ENCODE peak calls at places on chromosomes 6 and 20, in eight cellular contexts. One of them, this sample, is unnamed.

GRCh38 chr20:52905235-52905634 is 66.9 kb upstream of the TSHZ2 start:
- DNase-seq in IMR-90: no peak
- DNase-seq in uterus: no peak
- DNase-seq in PC-3: no peak
- DNase-seq in astrocyte of the spinal cord: no peak
- DNase-seq in fibroblast of mammary gland: no peak
- DNase-seq in psoas muscle: no peak
- DNase-seq in HFF-Myc: no peak
- DNase-seq in this sample: no peak

GRCh38 chr6:140855520-140855919 is 1277.2 kb upstream of the GJE1 start:
- DNase-seq in uterus: no peak
- DNase-seq in fibroblast of mammary gland: peak
- DNase-seq in IMR-90: peak
- DNase-seq in psoas muscle: no peak
- DNase-seq in PC-3: peak
- DNase-seq in astrocyte of the spinal cord: no peak
- DNase-seq in HFF-Myc: no peak
- DNase-seq in this sample: no peak

GRCh38 chr6:38638941-38639497 is 710 bp downstream of the BTBD9 start:
- DNase-seq in astrocyte of the spinal cord: peak
- DNase-seq in uterus: no peak
- DNase-seq in PC-3: peak
- DNase-seq in IMR-90: peak
- DNase-seq in fibroblast of mammary gland: peak
- DNase-seq in psoas muscle: no peak
- DNase-seq in HFF-Myc: no peak
- DNase-seq in this sample: peak

GRCh38 chr6:41767112-41767946 is 12.4 kb downstream of the FRS3 start:
- DNase-seq in psoas muscle: no peak
- DNase-seq in fibroblast of mammary gland: peak
- DNase-seq in HFF-Myc: peak
- DNase-seq in astrocyte of the spinal cord: peak
- DNase-seq in PC-3: peak
- DNase-seq in uterus: peak
- DNase-seq in IMR-90: peak
- DNase-seq in this sample: no peak

GRCh38 chr20:8043687-8044278 is 24.2 kb upstream of the TMX4 start:
- DNase-seq in uterus: no peak
- DNase-seq in IMR-90: peak
- DNase-seq in PC-3: peak
- DNase-seq in HFF-Myc: peak
- DNase-seq in astrocyte of the spinal cord: peak
- DNase-seq in psoas muscle: no peak
- DNase-seq in fibroblast of mammary gland: peak
- DNase-seq in this sample: no peak

GRCh38 chr6:45882671-45883070 is 133.0 kb downstream of the CLIC5 start:
- DNase-seq in uterus: no peak
- DNase-seq in fibroblast of mammary gland: no peak
- DNase-seq in HFF-Myc: no peak
- DNase-seq in astrocyte of the spinal cord: no peak
- DNase-seq in IMR-90: no peak
- DNase-seq in psoas muscle: no peak
- DNase-seq in PC-3: no peak
- DNase-seq in this sample: no peak

GRCh38 chr20:54165014-54165413 is 8.8 kb downstream of the CYP24A1 start:
- DNase-seq in IMR-90: no peak
- DNase-seq in fibroblast of mammary gland: no peak
- DNase-seq in uterus: no peak
- DNase-seq in HFF-Myc: no peak
- DNase-seq in astrocyte of the spinal cord: no peak
- DNase-seq in psoas muscle: no peak
- DNase-seq in PC-3: no peak
- DNase-seq in this sample: no peak

GRCh38 chr20:57393321-57394086 is 2.3 kb downstream of the RBM38 start:
- DNase-seq in uterus: peak
- DNase-seq in fibroblast of mammary gland: no peak
- DNase-seq in IMR-90: no peak
- DNase-seq in PC-3: no peak
- DNase-seq in psoas muscle: peak
- DNase-seq in astrocyte of the spinal cord: no peak
- DNase-seq in HFF-Myc: no peak
- DNase-seq in this sample: no peak

GRCh38 chr6:41733707-41734665 is 1.4 kb downstream of the TFEB start:
- DNase-seq in PC-3: peak
- DNase-seq in IMR-90: peak
- DNase-seq in astrocyte of the spinal cord: peak
- DNase-seq in psoas muscle: peak
- DNase-seq in HFF-Myc: no peak
- DNase-seq in uterus: peak
- DNase-seq in fibroblast of mammary gland: peak
- DNase-seq in this sample: no peak

GRCh38 chr6:35178932-35179832 is 34.6 kb upstream of the SCUBE3 start:
- DNase-seq in astrocyte of the spinal cord: no peak
- DNase-seq in fibroblast of mammary gland: no peak
- DNase-seq in uterus: no peak
- DNase-seq in psoas muscle: no peak
- DNase-seq in IMR-90: no peak
- DNase-seq in HFF-Myc: no peak
- DNase-seq in PC-3: no peak
- DNase-seq in this sample: no peak

GRCh38 chr20:46433051-46433450 is 26.6 kb upstream of the ELMO2 start:
- DNase-seq in astrocyte of the spinal cord: no peak
- DNase-seq in fibroblast of mammary gland: peak
- DNase-seq in PC-3: peak
- DNase-seq in psoas muscle: no peak
- DNase-seq in HFF-Myc: no peak
- DNase-seq in IMR-90: no peak
- DNase-seq in uterus: no peak
- DNase-seq in this sample: no peak

GRCh38 chr6:10418862-10419748 is 4.2 kb upstream of the TFAP2A start:
- DNase-seq in HFF-Myc: no peak
- DNase-seq in IMR-90: peak
- DNase-seq in fibroblast of mammary gland: no peak
- DNase-seq in PC-3: peak
- DNase-seq in psoas muscle: no peak
- DNase-seq in astrocyte of the spinal cord: peak
- DNase-seq in uterus: no peak
- DNase-seq in this sample: no peak

GRCh38 chr6:127547909-127548649 is 28.9 kb upstream of the C6orf58 start:
- DNase-seq in psoas muscle: no peak
- DNase-seq in fibroblast of mammary gland: peak
- DNase-seq in astrocyte of the spinal cord: no peak
- DNase-seq in uterus: no peak
- DNase-seq in IMR-90: peak
- DNase-seq in HFF-Myc: no peak
- DNase-seq in PC-3: peak
- DNase-seq in this sample: no peak

GRCh38 chr6:118896339-118897136 is 2.6 kb downstream of the ASF1A start:
- DNase-seq in HFF-Myc: no peak
- DNase-seq in astrocyte of the spinal cord: peak
- DNase-seq in uterus: no peak
- DNase-seq in psoas muscle: no peak
- DNase-seq in IMR-90: peak
- DNase-seq in fibroblast of mammary gland: peak
- DNase-seq in PC-3: peak
- DNase-seq in this sample: no peak

GRCh38 chr6:110537208-110538123 is 61.1 kb upstream of the SLC22A16 start:
- DNase-seq in fibroblast of mammary gland: peak
- DNase-seq in uterus: no peak
- DNase-seq in psoas muscle: no peak
- DNase-seq in HFF-Myc: peak
- DNase-seq in PC-3: peak
- DNase-seq in IMR-90: peak
- DNase-seq in astrocyte of the spinal cord: peak
- DNase-seq in this sample: no peak

GRCh38 chr6:42316390-42316970 is 98.8 kb upstream of the MRPS10 start:
- DNase-seq in IMR-90: peak
- DNase-seq in PC-3: peak
- DNase-seq in uterus: no peak
- DNase-seq in fibroblast of mammary gland: peak
- DNase-seq in psoas muscle: no peak
- DNase-seq in astrocyte of the spinal cord: peak
- DNase-seq in HFF-Myc: no peak
- DNase-seq in this sample: no peak

GRCh38 chr6:42404494-42404893 is 47.2 kb downstream of the TRERF1 start:
- DNase-seq in fibroblast of mammary gland: peak
- DNase-seq in uterus: no peak
- DNase-seq in psoas muscle: no peak
- DNase-seq in PC-3: peak
- DNase-seq in HFF-Myc: peak
- DNase-seq in astrocyte of the spinal cord: peak
- DNase-seq in IMR-90: peak
- DNase-seq in this sample: no peak

GRCh38 chr6:80336906-80337305 is 230.4 kb downstream of the BCKDHB start:
- DNase-seq in fibroblast of mammary gland: peak
- DNase-seq in uterus: no peak
- DNase-seq in psoas muscle: no peak
- DNase-seq in astrocyte of the spinal cord: no peak
- DNase-seq in IMR-90: no peak
- DNase-seq in HFF-Myc: no peak
- DNase-seq in PC-3: peak
- DNase-seq in this sample: no peak

GRCh38 chr20:34301587-34302311 is 1.4 kb downstream of the AHCY start:
- DNase-seq in fibroblast of mammary gland: no peak
- DNase-seq in uterus: no peak
- DNase-seq in HFF-Myc: no peak
- DNase-seq in psoas muscle: no peak
- DNase-seq in astrocyte of the spinal cord: no peak
- DNase-seq in IMR-90: no peak
- DNase-seq in PC-3: no peak
- DNase-seq in this sample: no peak

GRCh38 chr6:158460602-158461092 is 99.2 kb upstream of the TMEM181 start:
- DNase-seq in fibroblast of mammary gland: peak
- DNase-seq in IMR-90: peak
- DNase-seq in PC-3: peak
- DNase-seq in uterus: no peak
- DNase-seq in astrocyte of the spinal cord: peak
- DNase-seq in psoas muscle: no peak
- DNase-seq in HFF-Myc: peak
- DNase-seq in this sample: no peak

GRCh38 chr6:121305957-121306607 is 28.2 kb downstream of the TBC1D32 start:
- DNase-seq in IMR-90: peak
- DNase-seq in PC-3: peak
- DNase-seq in astrocyte of the spinal cord: peak
- DNase-seq in uterus: no peak
- DNase-seq in psoas muscle: no peak
- DNase-seq in HFF-Myc: peak
- DNase-seq in fibroblast of mammary gland: peak
- DNase-seq in this sample: no peak
- TF ChIP-seq CTCF in IMR-90: peak
- TF ChIP-seq CTCF in PC-3: peak
- TF ChIP-seq CTCF in astrocyte of the spinal cord: peak
- TF ChIP-seq CTCF in uterus: peak
- TF ChIP-seq CTCF in psoas muscle: peak
- TF ChIP-seq CTCF in HFF-Myc: peak
- TF ChIP-seq CTCF in fibroblast of mammary gland: peak
- TF ChIP-seq CTCF in this sample: no peak

DNA sequence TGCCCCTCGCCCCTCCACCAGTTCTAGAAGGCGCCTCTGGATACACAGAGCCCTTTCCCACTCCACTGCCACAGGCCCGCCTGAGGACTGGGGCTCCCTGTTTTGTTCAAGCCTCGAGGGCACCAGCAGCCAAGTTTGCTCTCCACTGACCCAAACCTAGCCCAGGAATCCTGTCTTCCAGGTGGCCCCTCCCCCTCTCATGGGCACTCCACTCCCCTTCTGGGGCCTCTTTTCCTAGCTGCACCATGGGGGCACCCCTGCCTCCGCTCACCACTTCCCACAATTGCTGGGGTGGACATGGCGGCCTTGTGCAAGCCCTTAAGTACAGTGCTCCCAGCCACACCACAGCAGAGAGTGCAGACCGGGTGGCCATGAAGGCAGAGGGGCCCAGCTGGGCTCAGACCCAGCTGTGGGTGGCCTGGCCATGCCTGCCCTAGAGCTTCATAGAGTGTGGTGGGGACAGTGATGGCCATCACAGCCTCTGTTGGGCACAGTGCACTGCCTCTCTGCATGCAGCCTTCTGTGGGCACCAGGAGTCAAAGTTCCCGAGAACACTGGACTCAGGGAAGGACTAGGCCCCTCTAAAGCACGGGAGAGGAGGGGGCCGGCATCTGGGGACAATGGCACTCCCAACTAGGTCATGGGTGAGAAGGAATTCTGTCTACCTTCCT is 1.3 kb downstream of the MYL9 start:
- DNase-seq in HFF-Myc: no peak
- DNase-seq in uterus: no peak
- DNase-seq in fibroblast of mammary gland: no peak
- DNase-seq in PC-3: no peak
- DNase-seq in psoas muscle: peak
- DNase-seq in IMR-90: no peak
- DNase-seq in astrocyte of the spinal cord: no peak
- DNase-seq in this sample: no peak
- H3K4me3 ChIP-seq in HFF-Myc: peak
- H3K4me3 ChIP-seq in uterus: peak
- H3K4me3 ChIP-seq in fibroblast of mammary gland: peak
- H3K4me3 ChIP-seq in PC-3: no peak
- H3K4me3 ChIP-seq in psoas muscle: peak
- H3K4me3 ChIP-seq in IMR-90: peak
- H3K4me3 ChIP-seq in astrocyte of the spinal cord: peak
- H3K4me3 ChIP-seq in this sample: peak

GRCh38 chr6:155770313-155770712 is 314.7 kb upstream of the NOX3 start:
- DNase-seq in astrocyte of the spinal cord: no peak
- DNase-seq in IMR-90: no peak
- DNase-seq in psoas muscle: no peak
- DNase-seq in HFF-Myc: no peak
- DNase-seq in uterus: no peak
- DNase-seq in PC-3: no peak
- DNase-seq in fibroblast of mammary gland: no peak
- DNase-seq in this sample: no peak
- TF ChIP-seq CTCF in astrocyte of the spinal cord: no peak
- TF ChIP-seq CTCF in IMR-90: no peak
- TF ChIP-seq CTCF in psoas muscle: no peak
- TF ChIP-seq CTCF in HFF-Myc: no peak
- TF ChIP-seq CTCF in uterus: no peak
- TF ChIP-seq CTCF in PC-3: no peak
- TF ChIP-seq CTCF in fibroblast of mammary gland: no peak
- TF ChIP-seq CTCF in this sample: no peak

GRCh38 chr6:26270903-26271639 is 93.9 kb upstream of the BTN3A2 start:
- DNase-seq in uterus: peak
- DNase-seq in fibroblast of mammary gland: peak
- DNase-seq in astrocyte of the spinal cord: peak
- DNase-seq in IMR-90: peak
- DNase-seq in HFF-Myc: peak
- DNase-seq in psoas muscle: peak
- DNase-seq in PC-3: no peak
- DNase-seq in this sample: no peak

GRCh38 chr6:26271640-26272090 is 93.3 kb upstream of the BTN3A2 start:
- DNase-seq in astrocyte of the spinal cord: no peak
- DNase-seq in PC-3: no peak
- DNase-seq in IMR-90: no peak
- DNase-seq in HFF-Myc: no peak
- DNase-seq in psoas muscle: no peak
- DNase-seq in uterus: no peak
- DNase-seq in fibroblast of mammary gland: no peak
- DNase-seq in this sample: no peak

GRCh38 chr6:26270121-26270861 is 94.7 kb upstream of the BTN3A2 start:
- DNase-seq in IMR-90: no peak
- DNase-seq in uterus: no peak
- DNase-seq in psoas muscle: no peak
- DNase-seq in HFF-Myc: no peak
- DNase-seq in PC-3: no peak
- DNase-seq in astrocyte of the spinal cord: peak
- DNase-seq in fibroblast of mammary gland: peak
- DNase-seq in this sample: no peak

GRCh38 chr6:26273673-26274595 is 91.1 kb upstream of the BTN3A2 start:
- DNase-seq in uterus: no peak
- DNase-seq in HFF-Myc: no peak
- DNase-seq in astrocyte of the spinal cord: peak
- DNase-seq in PC-3: no peak
- DNase-seq in psoas muscle: no peak
- DNase-seq in fibroblast of mammary gland: peak
- DNase-seq in IMR-90: peak
- DNase-seq in this sample: no peak

GRCh38 chr6:26272171-26272631 is 92.8 kb upstream of the BTN3A2 start:
- DNase-seq in uterus: peak
- DNase-seq in HFF-Myc: no peak
- DNase-seq in fibroblast of mammary gland: no peak
- DNase-seq in astrocyte of the spinal cord: peak
- DNase-seq in psoas muscle: peak
- DNase-seq in PC-3: no peak
- DNase-seq in IMR-90: no peak
- DNase-seq in this sample: no peak
- H3K4me3 ChIP-seq in uterus: peak
- H3K4me3 ChIP-seq in HFF-Myc: peak
- H3K4me3 ChIP-seq in fibroblast of mammary gland: peak
- H3K4me3 ChIP-seq in astrocyte of the spinal cord: peak
- H3K4me3 ChIP-seq in psoas muscle: peak
- H3K4me3 ChIP-seq in PC-3: no peak
- H3K4me3 ChIP-seq in IMR-90: peak
- H3K4me3 ChIP-seq in this sample: peak